ENCODE peak calls at places on chromosomes 6 and 20, in four cellular contexts. One of them, this sample, is unnamed. For H3K4me1, the result is how much of the 10 kb centered on the place peaks cover.

GRCh38 chr6:111837641-111838500 is 35.4 kb downstream of the FYN start:
- DNase-seq in H1: no peak
- DNase-seq in prostate gland: no peak
- DNase-seq in tibial nerve: no peak
- DNase-seq in this sample: no peak

GRCh38 chr6:159466934-159467333 is 226.1 kb downstream of the SOD2 start:
- DNase-seq in prostate gland: no peak
- DNase-seq in H1: no peak
- DNase-seq in tibial nerve: no peak
- DNase-seq in this sample: no peak

GRCh38 chr6:2971420-2972218 is at the start of gene SERPINB6:
- DNase-seq in tibial nerve: peak
- DNase-seq in H1: no peak
- DNase-seq in prostate gland: peak
- DNase-seq in this sample: peak

GRCh38 chr6:33213166-33213988 is 5.1 kb downstream of the RING1 start:
- DNase-seq in tibial nerve: no peak
- DNase-seq in H1: no peak
- DNase-seq in prostate gland: no peak
- DNase-seq in this sample: no peak

GRCh38 chr6:30150671-30151395 is 10.2 kb downstream of the TRIM10 start:
- DNase-seq in H1: no peak
- DNase-seq in tibial nerve: no peak
- DNase-seq in prostate gland: no peak
- DNase-seq in this sample: no peak

GRCh38 chr20:57688864-57689263 is 21.0 kb downstream of the PMEPA1 start:
- DNase-seq in prostate gland: no peak
- DNase-seq in tibial nerve: no peak
- DNase-seq in H1: no peak
- DNase-seq in this sample: peak

GRCh38 chr6:87851674-87852260 is 149.7 kb upstream of the AKIRIN2 start:
- DNase-seq in H1: no peak
- DNase-seq in prostate gland: no peak
- DNase-seq in tibial nerve: no peak
- DNase-seq in this sample: no peak

GRCh38 chr6:101666256-101666655 is 272.7 kb downstream of the GRIK2 start:
- DNase-seq in tibial nerve: no peak
- DNase-seq in prostate gland: no peak
- DNase-seq in H1: no peak
- DNase-seq in this sample: no peak

GRCh38 chr6:15401769-15402250 is 155.9 kb downstream of the JARID2 start:
- DNase-seq in prostate gland: no peak
- DNase-seq in tibial nerve: no peak
- DNase-seq in H1: no peak
- DNase-seq in this sample: no peak

GRCh38 chr6:24919404-24919892 is 16.3 kb downstream of the RIPOR2 start:
- DNase-seq in H1: no peak
- DNase-seq in prostate gland: no peak
- DNase-seq in tibial nerve: no peak
- DNase-seq in this sample: no peak

GRCh38 chr20:63635431-63636141 is 8.7 kb upstream of the GMEB2 start:
- DNase-seq in H1: no peak
- DNase-seq in prostate gland: no peak
- DNase-seq in tibial nerve: no peak
- DNase-seq in this sample: no peak

GRCh38 chr6:91098006-91098405 is 511.1 kb upstream of the MAP3K7 start:
- DNase-seq in H1: no peak
- DNase-seq in prostate gland: no peak
- DNase-seq in tibial nerve: no peak
- DNase-seq in this sample: no peak

GRCh38 chr6:30147096-30147495 is 11.2 kb downstream of the TRIM40 start:
- DNase-seq in H1: no peak
- DNase-seq in prostate gland: no peak
- DNase-seq in tibial nerve: no peak
- DNase-seq in this sample: no peak

GRCh38 chr20:61500791-61501321 is 248.8 kb downstream of the CDH4 start:
- DNase-seq in H1: no peak
- DNase-seq in tibial nerve: no peak
- DNase-seq in prostate gland: no peak
- DNase-seq in this sample: no peak

GRCh38 chr6:44117397-44118128 is 9.7 kb downstream of the MRPL14 start:
- DNase-seq in tibial nerve: no peak
- DNase-seq in H1: no peak
- DNase-seq in prostate gland: no peak
- DNase-seq in this sample: no peak

GRCh38 chr6:132752255-132752654 is 5.4 kb downstream of the VNN2 start:
- DNase-seq in tibial nerve: no peak
- DNase-seq in prostate gland: no peak
- DNase-seq in H1: no peak
- DNase-seq in this sample: no peak

GRCh38 chr6:154156135-154156948 is 117.3 kb downstream of the OPRM1 start:
- DNase-seq in tibial nerve: no peak
- DNase-seq in H1: no peak
- DNase-seq in prostate gland: peak
- DNase-seq in this sample: no peak

GRCh38 chr6:16355699-16356481 is 117.5 kb downstream of the GMPR start:
- DNase-seq in H1: no peak
- DNase-seq in prostate gland: no peak
- DNase-seq in tibial nerve: no peak
- DNase-seq in this sample: no peak

GRCh38 chr6:107674995-107675738 is 148.9 kb downstream of the SCML4 start:
- DNase-seq in prostate gland: peak
- DNase-seq in tibial nerve: peak
- DNase-seq in H1: peak
- DNase-seq in this sample: peak

GRCh38 chr6:106972500-106972899 is 2.0 kb downstream of the CD24 start:
- DNase-seq in prostate gland: no peak
- DNase-seq in H1: no peak
- DNase-seq in tibial nerve: no peak
- DNase-seq in this sample: no peak

GRCh38 chr6:35034411-35035171 is 106.5 kb downstream of the TCP11 start:
- DNase-seq in H1: no peak
- DNase-seq in tibial nerve: no peak
- DNase-seq in prostate gland: peak
- DNase-seq in this sample: peak

GRCh38 chr6:149929422-149929821 is 6.5 kb upstream of the RAET1G start:
- DNase-seq in tibial nerve: no peak
- DNase-seq in H1: no peak
- DNase-seq in prostate gland: no peak
- DNase-seq in this sample: no peak

GRCh38 chr6:89948876-89949275 is 54.6 kb downstream of the GJA10 start:
- DNase-seq in H1: no peak
- DNase-seq in prostate gland: no peak
- DNase-seq in tibial nerve: no peak
- DNase-seq in this sample: no peak

GRCh38 chr20:35316086-35316485 is 23.9 kb upstream of the FAM83C start:
- DNase-seq in tibial nerve: no peak
- DNase-seq in prostate gland: no peak
- DNase-seq in H1: no peak
- DNase-seq in this sample: no peak

GRCh38 chr6:56949925-56950495 is 4.9 kb upstream of the BEND6 start:
- DNase-seq in prostate gland: no peak
- DNase-seq in tibial nerve: no peak
- DNase-seq in H1: no peak
- DNase-seq in this sample: no peak

GRCh38 chr6:157035576-157035975 is 258.4 kb downstream of the ARID1B start:
- DNase-seq in H1: no peak
- DNase-seq in tibial nerve: no peak
- DNase-seq in prostate gland: no peak
- DNase-seq in this sample: no peak

GRCh38 chr20:7980332-7981046 is 39.1 kb downstream of the TMX4 start:
- DNase-seq in H1: peak
- DNase-seq in prostate gland: peak
- DNase-seq in tibial nerve: no peak
- DNase-seq in this sample: no peak

GRCh38 chr20:23136893-23137745 is 51.0 kb upstream of the CD93 start:
- DNase-seq in H1: no peak
- DNase-seq in tibial nerve: no peak
- DNase-seq in prostate gland: no peak
- DNase-seq in this sample: peak

GRCh38 chr6:136816716-136817115 is 5.7 kb upstream of the PEX7 start:
- DNase-seq in tibial nerve: no peak
- DNase-seq in prostate gland: no peak
- DNase-seq in H1: no peak
- DNase-seq in this sample: no peak

GRCh38 chr6:160156842-160157241 is 35.2 kb downstream of the SLC22A1 start:
- DNase-seq in H1: no peak
- DNase-seq in tibial nerve: no peak
- DNase-seq in prostate gland: no peak
- DNase-seq in this sample: no peak

GRCh38 chr6:45522486-45522885 is 144.8 kb upstream of the SUPT3H start:
- DNase-seq in prostate gland: no peak
- DNase-seq in tibial nerve: no peak
- DNase-seq in H1: no peak
- DNase-seq in this sample: no peak

DNA sequence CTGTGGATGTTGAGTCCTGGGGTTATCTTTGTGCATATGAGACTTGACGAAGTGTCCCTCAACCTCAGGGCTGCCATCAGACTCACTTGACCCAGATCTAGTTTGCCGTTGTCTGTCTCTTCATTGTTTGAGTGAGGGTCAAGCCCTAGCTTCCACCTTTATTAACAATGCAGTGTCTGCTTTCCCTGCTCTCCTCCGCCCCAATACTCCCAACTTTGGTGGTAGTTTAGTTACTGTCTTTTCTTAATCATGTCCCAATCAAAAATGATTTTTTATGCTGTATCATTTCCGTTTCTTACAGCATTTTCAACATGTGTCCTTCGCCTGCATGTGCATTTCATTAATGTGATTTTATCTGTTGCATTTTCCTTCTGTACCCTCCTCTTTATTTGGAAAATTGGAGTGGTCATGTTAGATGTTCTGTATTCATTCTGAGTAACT is 2.1 kb downstream of the TBPL1 start:
- DNase-seq in H1: no peak
- DNase-seq in prostate gland: no peak
- DNase-seq in tibial nerve: no peak
- DNase-seq in this sample: no peak
- H3K4me1 ChIP-seq in H1: under half
- H3K4me1 ChIP-seq in prostate gland: under half
- H3K4me1 ChIP-seq in tibial nerve: under half
- H3K4me1 ChIP-seq in this sample: under half

GRCh38 chr6:41727705-41728072 is 7.7 kb downstream of the TFEB start:
- DNase-seq in H1: no peak
- DNase-seq in tibial nerve: no peak
- DNase-seq in prostate gland: no peak
- DNase-seq in this sample: no peak

GRCh38 chr6:41724638-41725501 is 10.5 kb downstream of the TFEB start:
- DNase-seq in prostate gland: no peak
- DNase-seq in tibial nerve: no peak
- DNase-seq in H1: no peak
- DNase-seq in this sample: peak

GRCh38 chr6:41728954-41729353 is 6.5 kb downstream of the TFEB start:
- DNase-seq in H1: no peak
- DNase-seq in tibial nerve: no peak
- DNase-seq in prostate gland: no peak
- DNase-seq in this sample: peak

GRCh38 chr6:41728073-41728936 is 7.1 kb downstream of the TFEB start:
- DNase-seq in tibial nerve: no peak
- DNase-seq in prostate gland: peak
- DNase-seq in H1: no peak
- DNase-seq in this sample: peak

DNA sequence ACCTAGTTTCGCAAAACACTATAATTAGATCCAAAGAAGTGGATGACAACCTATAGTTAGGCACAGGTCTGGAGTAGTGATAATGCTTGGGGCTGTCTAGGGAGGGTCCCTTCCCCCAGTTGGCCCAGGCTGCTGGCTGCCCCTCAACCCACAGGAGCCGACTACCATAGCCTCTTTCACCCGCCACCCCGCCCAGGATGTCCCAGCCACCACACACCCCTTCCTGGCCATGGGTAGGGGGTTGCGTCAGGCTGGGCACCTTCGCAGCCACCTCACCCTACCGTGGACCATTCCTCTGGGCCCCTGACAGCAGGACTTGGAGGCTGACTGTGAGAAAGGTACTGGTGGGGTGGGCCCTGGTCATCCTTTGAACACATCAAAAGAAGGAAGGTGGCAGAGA is 8.5 kb downstream of the TFEB start:
- DNase-seq in tibial nerve: no peak
- DNase-seq in H1: no peak
- DNase-seq in prostate gland: no peak
- DNase-seq in this sample: peak
- H3K4me1 ChIP-seq in tibial nerve: under half
- H3K4me1 ChIP-seq in H1: under half
- H3K4me1 ChIP-seq in prostate gland: under half
- H3K4me1 ChIP-seq in this sample: half or more

GRCh38 chr20:37630993-37631392 is 62.8 kb upstream of the CTNNBL1 start:
- DNase-seq in tibial nerve: no peak
- DNase-seq in H1: no peak
- DNase-seq in prostate gland: no peak
- DNase-seq in this sample: no peak
- H3K4me1 ChIP-seq in tibial nerve: under half
- H3K4me1 ChIP-seq in H1: under half
- H3K4me1 ChIP-seq in prostate gland: under half
- H3K4me1 ChIP-seq in this sample: under half

GRCh38 chr20:17660667-17661066 is 21.4 kb downstream of the RRBP1 start:
- DNase-seq in prostate gland: no peak
- DNase-seq in H1: no peak
- DNase-seq in tibial nerve: peak
- DNase-seq in this sample: no peak

GRCh38 chr20:17657898-17658647 is 24.0 kb downstream of the RRBP1 start:
- DNase-seq in H1: no peak
- DNase-seq in prostate gland: no peak
- DNase-seq in tibial nerve: no peak
- DNase-seq in this sample: no peak

GRCh38 chr20:17661121-17661744 is 20.8 kb downstream of the RRBP1 start:
- DNase-seq in tibial nerve: peak
- DNase-seq in prostate gland: no peak
- DNase-seq in H1: no peak
- DNase-seq in this sample: no peak

GRCh38 chr20:17658648-17658993 is 23.4 kb downstream of the RRBP1 start:
- DNase-seq in prostate gland: no peak
- DNase-seq in H1: no peak
- DNase-seq in tibial nerve: no peak
- DNase-seq in this sample: no peak

DNA sequence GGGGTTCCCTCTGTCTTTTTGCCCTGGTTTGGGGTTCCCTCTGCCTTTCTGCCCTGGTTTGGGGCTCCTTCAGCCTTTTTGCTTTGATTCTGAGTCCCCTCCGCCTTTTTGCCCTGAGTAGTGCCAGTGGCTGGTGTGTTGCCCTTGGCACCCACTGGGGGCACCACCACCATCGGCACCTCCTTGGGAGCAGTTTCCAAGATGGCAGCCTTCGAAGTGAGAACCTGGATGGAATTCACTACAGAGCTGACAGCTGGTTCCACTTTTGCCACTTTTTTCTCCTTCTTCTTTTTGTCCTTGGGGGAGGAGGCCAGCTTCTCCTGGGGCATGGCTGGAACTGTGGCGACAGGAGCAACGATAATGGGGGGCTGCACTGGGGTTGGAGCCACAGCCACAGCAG is 22.2 kb downstream of the RRBP1 start:
- DNase-seq in tibial nerve: no peak
- DNase-seq in H1: no peak
- DNase-seq in prostate gland: no peak
- DNase-seq in this sample: no peak
- H3K4me1 ChIP-seq in tibial nerve: under half
- H3K4me1 ChIP-seq in H1: under half
- H3K4me1 ChIP-seq in prostate gland: under half
- H3K4me1 ChIP-seq in this sample: under half

This sample was measured in psoas muscle.